ENCODE peak calls at places on chromosomes 7 and 10, in six cellular contexts. L is activated naive CD8-positive, alpha-beta T cell treated with anti-CD3 and anti-CD28 coated beads, Interleukin-2, amount 50 U/mL, for 24 hours; O is activated CD8-positive, alpha-beta memory T cell treated with anti-CD3 and anti-CD28 coated beads for 1 hour; Z is naive thymus-derived CD8-positive, alpha-beta T cell; T is T-cell; N is heart right ventricle. I is an unnamed sample.

GRCh38 chr10:23994459-23995046 is 214.4 kb upstream of the KIAA1217 start:
- DNase-seq in O (no peak), Z (no peak), N (peak), L (peak), T (no peak), I (peak)

GRCh38 chr7:64890761-64891666 is 12.1 kb upstream of the ZNF273 start:
- DNase-seq in T (no peak), O (no peak), Z (no peak), N (no peak), L (no peak), I (no peak)

GRCh38 chr10:91694170-91694794 is 61.4 kb upstream of the PPP1R3C start:
- DNase-seq in O (no peak), N (no peak), Z (no peak), L (peak), T (no peak), I (peak)

GRCh38 chr7:133797818-133798485 is 329.2 kb upstream of the LRGUK start:
- DNase-seq in L (no peak), Z (no peak), N (no peak), T (no peak), O (no peak), I (no peak)

GRCh38 chr10:123651421-123652047 is 14.6 kb upstream of the GPR26 start:
- DNase-seq in O (no peak), N (no peak), Z (no peak), L (no peak), T (no peak), I (no peak)

GRCh38 chr10:132869621-132870020 is 72.7 kb downstream of the CFAP46 start:
- DNase-seq in T (no peak), L (no peak), N (no peak), Z (no peak), O (no peak), I (no peak)

GRCh38 chr7:3282457-3282856 is 18.6 kb upstream of the SDK1 start:
- DNase-seq in O (no peak), T (no peak), L (no peak), Z (no peak), N (peak), I (no peak)

GRCh38 chr7:106640368-106641141 is 20.4 kb downstream of the CCDC71L start:
- DNase-seq in Z (no peak), L (no peak), N (no peak), T (no peak), O (no peak), I (no peak)

GRCh38 chr7:19713676-19714075 is 4.8 kb upstream of the POLR1F start:
- DNase-seq in O (no peak), Z (peak), N (no peak), L (peak), T (peak), I (peak)

GRCh38 chr10:116849271-116850057 is at the start of gene ENO4:
- DNase-seq in N (peak), L (peak), Z (no peak), T (peak), O (no peak), I (no peak)

GRCh38 chr7:95628831-95629439 is 32.6 kb upstream of the PDK4 start:
- DNase-seq in Z (no peak), L (no peak), T (no peak), O (no peak), N (peak), I (no peak)

I was measured in DND-41.